ENCODE peak calls at places on chromosomes 5 and 9, in seven cellular contexts. B is sigmoid colon, M is GM12878, H is HCT116, Q is HepG2, A is GM23338, N is transverse colon. L is an unnamed sample.

GRCh38 chr5:33212900-33213299 is 227.9 kb upstream of the TARS1 start:
- DNase-seq in B (no peak), M (no peak), H (no peak), Q (no peak), A (no peak), N (no peak), L (no peak)

GRCh38 chr5:139639619-139640431 is 8.3 kb upstream of the CXXC5 start:
- DNase-seq in B (peak; percentile 76), M (no peak), H (no peak), Q (no peak), A (no peak), N (peak; percentile 24), L (peak; percentile 79)

GRCh38 chr5:111530298-111530740 is 18.0 kb upstream of the STARD4 start:
- DNase-seq in B (peak; percentile 86), M (peak; percentile 57), H (peak; percentile 61), Q (peak; percentile 15), A (no peak), N (peak; percentile 59), L (peak; percentile 92)

GRCh38 chr9:5870691-5871090 is 20.0 kb upstream of the MLANA start:
- DNase-seq in B (no peak), M (no peak), H (no peak), Q (no peak), A (no peak), N (no peak), L (no peak)

GRCh38 chr9:114989600-114990410 is 59.4 kb upstream of the TNFSF8 start:
- DNase-seq in B (no peak), M (peak; percentile 17), H (no peak), Q (no peak), A (no peak), N (no peak), L (no peak)

GRCh38 chr9:123421801-123422455 is 65.9 kb downstream of the CRB2 start:
- DNase-seq in B (peak; percentile 45), M (no peak), H (no peak), Q (no peak), A (peak; percentile 48), N (no peak), L (peak; percentile 43)

GRCh38 chr5:65248896-65249295 is 232.8 kb downstream of the ADAMTS6 start:
- DNase-seq in B (no peak), M (no peak), H (no peak), Q (no peak), A (no peak), N (peak; percentile 8), L (no peak)

GRCh38 chr5:139653616-139654015 is 5.5 kb downstream of the CXXC5 start:
- DNase-seq in B (no peak), M (no peak), H (no peak), Q (no peak), A (peak; percentile 59), N (no peak), L (no peak)

GRCh38 chr5:66828046-66828550 is 231.9 kb downstream of the MAST4 start:
- DNase-seq in B (no peak), M (no peak), H (no peak), Q (no peak), A (peak; percentile 78), N (no peak), L (no peak)

GRCh38 chr5:65172486-65173129 is 309.1 kb downstream of the ADAMTS6 start:
- DNase-seq in B (no peak), M (peak; percentile 48), H (no peak), Q (no peak), A (no peak), N (no peak), L (no peak)

GRCh38 chr9:121239071-121239470 is 28.9 kb upstream of the GSN start:
- DNase-seq in B (no peak), M (no peak), H (no peak), Q (no peak), A (no peak), N (no peak), L (no peak)

GRCh38 chr9:126154182-126154827 is 172.3 kb upstream of the MVB12B start:
- DNase-seq in B (no peak), M (no peak), H (no peak), Q (no peak), A (no peak), N (no peak), L (peak; percentile 37)

GRCh38 chr9:21592063-21592338 is 109.9 kb upstream of the IFNE start:
- DNase-seq in B (no peak), M (no peak), H (no peak), Q (no peak), A (no peak), N (no peak), L (no peak)

GRCh38 chr9:81183763-81184162 is 505.6 kb downstream of the TLE1 start:
- DNase-seq in B (no peak), M (no peak), H (no peak), Q (no peak), A (no peak), N (no peak), L (no peak)

GRCh38 chr9:98539954-98540353 is 168.8 kb downstream of the GABBR2 start:
- DNase-seq in B (no peak), M (no peak), H (no peak), Q (no peak), A (no peak), N (no peak), L (no peak)

GRCh38 chr9:3200331-3200774 is 325.4 kb downstream of the RFX3 start:
- DNase-seq in B (no peak), M (no peak), H (no peak), Q (no peak), A (no peak), N (no peak), L (no peak)

GRCh38 chr5:93193756-93194155 is 387.3 kb downstream of the NR2F1-AS1 start:
- DNase-seq in B (no peak), M (no peak), H (no peak), Q (no peak), A (no peak), N (no peak), L (no peak)

GRCh38 chr5:142747034-142747433 is 23.1 kb upstream of the ARHGAP26 start:
- DNase-seq in B (no peak), M (no peak), H (no peak), Q (no peak), A (no peak), N (no peak), L (no peak)

GRCh38 chr5:54215233-54215736 is 95.1 kb downstream of the ARL15 start:
- DNase-seq in B (no peak), M (no peak), H (no peak), Q (no peak), A (peak; percentile 84), N (no peak), L (no peak)

GRCh38 chr5:15384581-15384980 is 115.4 kb upstream of the FBXL7 start:
- DNase-seq in B (no peak), M (no peak), H (no peak), Q (no peak), A (no peak), N (no peak), L (no peak)

GRCh38 chr5:91225848-91226686 is 157.1 kb downstream of the ARRDC3 start:
- DNase-seq in B (no peak), M (peak; percentile 8), H (peak; percentile 59), Q (peak; percentile 24), A (peak; percentile 90), N (peak; percentile 53), L (no peak)

GRCh38 chr5:124365491-124365890 is 380.9 kb downstream of the ZNF608 start:
- DNase-seq in B (no peak), M (no peak), H (no peak), Q (no peak), A (no peak), N (no peak), L (no peak)

GRCh38 chr5:66323142-66323890 is 179.2 kb downstream of the SREK1 start:
- DNase-seq in B (no peak), M (no peak), H (no peak), Q (no peak), A (no peak), N (no peak), L (no peak)

GRCh38 chr5:34503379-34504346 is 152.5 kb upstream of the RAI14 start:
- DNase-seq in B (no peak), M (no peak), H (no peak), Q (no peak), A (no peak), N (no peak), L (no peak)

GRCh38 chr9:35696520-35697215 is 6.9 kb upstream of the TPM2 start:
- DNase-seq in B (peak; percentile 78), M (no peak), H (peak; percentile 37), Q (peak; percentile 59), A (peak; percentile 89), N (peak; percentile 77), L (peak; percentile 84)

GRCh38 chr9:752201-752600 is 89.3 kb upstream of the DMRT1 start:
- DNase-seq in B (no peak), M (no peak), H (no peak), Q (no peak), A (no peak), N (no peak), L (no peak)

GRCh38 chr9:18333157-18333556 is 140.8 kb upstream of the ADAMTSL1 start:
- DNase-seq in B (no peak), M (no peak), H (no peak), Q (no peak), A (peak; percentile 21), N (no peak), L (no peak)
- TF ChIP-seq POLR2AphosphoS5 in B (no peak), M (no peak), H (no peak), Q (no peak), A (no peak), N (no peak), L (no peak)

GRCh38 chr5:395921-396714 is 46.9 kb upstream of the EXOC3 start:
- DNase-seq in B (peak; percentile 50), M (no peak), H (no peak), Q (no peak), A (no peak), N (no peak), L (peak; percentile 67)

GRCh38 chr5:394671-395155 is 48.3 kb upstream of the EXOC3 start:
- DNase-seq in B (peak; percentile 56), M (no peak), H (no peak), Q (no peak), A (no peak), N (no peak), L (no peak)

GRCh38 chr5:395156-395920 is 47.6 kb upstream of the EXOC3 start:
- DNase-seq in B (peak; percentile 57), M (no peak), H (no peak), Q (no peak), A (no peak), N (no peak), L (peak; percentile 72)

GRCh38 chr5:392431-392988 is 50.5 kb upstream of the EXOC3 start:
- DNase-seq in B (no peak), M (peak; percentile 95), H (peak; percentile 8), Q (no peak), A (peak; percentile 47), N (no peak), L (peak; percentile 74)

GRCh38 chr5:393846-394275 is 49.1 kb upstream of the EXOC3 start:
- DNase-seq in B (no peak), M (no peak), H (no peak), Q (no peak), A (no peak), N (no peak), L (no peak)
- H3K27ac ChIP-seq in B (no peak overlapping the region), M (peak overlapping the region; percentile 47), H (no peak overlapping the region), Q (no peak overlapping the region), A (no peak overlapping the region), N (no peak overlapping the region), L (no peak overlapping the region)

GRCh38 chr5:159022178-159022556 is 77.5 kb downstream of the EBF1 start:
- DNase-seq in B (peak; percentile 75), M (no peak), H (no peak), Q (no peak), A (no peak), N (no peak), L (no peak)
- TF ChIP-seq POLR2AphosphoS5 in B (no peak), M (no peak), H (no peak), Q (no peak), A (no peak), N (no peak), L (no peak)

GRCh38 chr5:55437859-55438206 is 96.9 kb downstream of the PLPP1 start:
- DNase-seq in B (no peak), M (no peak), H (no peak), Q (no peak), A (no peak), N (no peak), L (no peak)
- H3K27ac ChIP-seq in B (peak overlapping the region; percentile 92), M (no peak overlapping the region), H (peak overlapping the region; percentile 64), Q (no peak overlapping the region), A (peak overlapping the region; percentile 81), N (peak overlapping the region; percentile 82), L (no peak overlapping the region)

L was measured in spleen.